ENCODE peak calls at places on chromosomes 7 and 10, in ten cellular contexts. I is foreskin fibroblast, R is GM12865, B is SW480, L is body of pancreas, T is progenitor cell of endocrine pancreas, U is HEK293T, N is frontal cortex, J is GM23338, G is omental fat pad. K is an unnamed sample.

GRCh38 chr10:89242340-89242680 is 9.3 kb downstream of the LIPA start:
- DNase-seq in N (no peak), R (peak; percentile 13), L (no peak), U (no peak), B (no peak), G (no peak), T (no peak), I (no peak), J (no peak), K (no peak)

GRCh38 chr7:93148727-93149126 is 542 bp upstream of the SAMD9L start:
- DNase-seq in L (no peak), T (no peak), I (no peak), N (no peak), U (no peak), R (no peak), J (no peak), G (no peak), B (no peak), K (no peak)

GRCh38 chr7:113268757-113269156 is 150.4 kb upstream of the SMIM30 start:
- DNase-seq in N (no peak), T (no peak), B (no peak), J (no peak), I (no peak), G (no peak), U (no peak), R (no peak), L (no peak), K (no peak)

GRCh38 chr10:4527281-4527960 is 298.6 kb upstream of the AKR1E2 start:
- DNase-seq in U (no peak), T (no peak), L (no peak), G (no peak), I (peak; percentile 78), B (peak; percentile 8), R (no peak), J (no peak), N (no peak), K (no peak)

GRCh38 chr10:97065686-97066679 is 119.8 kb downstream of the SLIT1 start:
- DNase-seq in I (no peak), J (peak; percentile 67), N (no peak), L (no peak), U (no peak), R (no peak), B (peak; percentile 43), G (no peak), T (no peak), K (no peak)

GRCh38 chr10:74418285-74418872 is 267.4 kb downstream of the ADK start:
- DNase-seq in U (peak; percentile 58), B (no peak), I (no peak), T (no peak), J (peak; percentile 53), G (no peak), R (no peak), L (peak; percentile 76), N (peak; percentile 5), K (peak; percentile 60)

GRCh38 chr7:1741246-1741645 is 71.2 kb downstream of the ELFN1 start:
- DNase-seq in L (no peak), U (no peak), N (no peak), R (no peak), J (no peak), I (no peak), B (no peak), T (no peak), G (no peak), K (no peak)

GRCh38 chr7:99188221-99188620 is 19.7 kb downstream of the KPNA7 start:
- DNase-seq in R (no peak), I (no peak), L (no peak), T (no peak), U (no peak), B (no peak), G (no peak), J (no peak), N (no peak), K (no peak)

GRCh38 chr7:108805808-108806397 is 236.2 kb downstream of the DNAJB9 start:
- DNase-seq in N (peak; percentile 1), L (no peak), B (peak; percentile 7), J (peak; percentile 74), R (peak; percentile 49), T (no peak), G (no peak), U (peak; percentile 18), I (peak; percentile 6), K (no peak)

GRCh38 chr10:44249490-44249889 is 135.4 kb downstream of the CXCL12 start:
- DNase-seq in U (no peak), L (no peak), T (no peak), G (no peak), R (peak; percentile 37), N (no peak), J (peak; percentile 51), B (no peak), I (no peak), K (no peak)

GRCh38 chr7:145324081-145324480 is 488.2 kb upstream of the TPK1 start:
- DNase-seq in J (no peak), I (no peak), R (peak; percentile 1), G (no peak), N (no peak), T (no peak), L (no peak), U (no peak), B (no peak), K (no peak)

GRCh38 chr7:128938524-128939074 is 872 bp downstream of the IRF5 start:
- DNase-seq in G (no peak), R (peak; percentile 31), L (no peak), J (peak; percentile 56), N (no peak), U (no peak), T (no peak), B (peak; percentile 33), I (no peak), K (no peak)

GRCh38 chr10:100978896-100979185 is 8.5 kb downstream of the MRPL43 start:
- DNase-seq in N (no peak), B (no peak), I (no peak), L (no peak), J (no peak), G (no peak), U (no peak), T (no peak), R (no peak), K (no peak)

GRCh38 chr7:12220321-12221046 is 9.4 kb downstream of the TMEM106B start:
- DNase-seq in U (no peak), G (no peak), N (no peak), J (no peak), L (no peak), B (no peak), R (no peak), I (no peak), T (no peak), K (no peak)

GRCh38 chr7:101936223-101936611 is 118.8 kb downstream of the CUX1 start:
- DNase-seq in J (peak; percentile 78), I (no peak), N (no peak), R (peak; percentile 22), G (no peak), T (no peak), B (no peak), L (no peak), U (no peak), K (no peak)

GRCh38 chr7:30842542-30843451 is 68.9 kb upstream of the AQP1 start:
- DNase-seq in J (no peak), I (peak; percentile 56), B (no peak), R (no peak), U (no peak), G (no peak), L (no peak), N (no peak), T (no peak), K (no peak)

GRCh38 chr7:22427855-22428254 is 70.9 kb upstream of the RAPGEF5 start:
- DNase-seq in N (no peak), L (no peak), I (no peak), T (no peak), U (no peak), R (no peak), G (no peak), J (no peak), B (no peak), K (no peak)

GRCh38 chr10:86100581-86101061 is 266.0 kb downstream of the GRID1 start:
- DNase-seq in J (peak; percentile 70), B (peak; percentile 38), U (peak; percentile 61), R (peak; percentile 38), G (no peak), I (no peak), L (no peak), T (no peak), N (no peak), K (peak; percentile 42)

GRCh38 chr7:8261711-8262695 is at the start of gene ICA1:
- DNase-seq in B (peak; percentile 88), I (peak; percentile 5), J (peak; percentile 89), T (peak; percentile 74), N (peak; percentile 54), R (peak; percentile 47), U (peak; percentile 77), L (peak; percentile 89), G (no peak), K (peak; percentile 82)

GRCh38 chr7:78638364-78638763 is 815.1 kb downstream of the MAGI2 start:
- DNase-seq in T (no peak), R (no peak), L (no peak), J (no peak), U (no peak), N (no peak), I (no peak), B (no peak), G (no peak), K (no peak)

GRCh38 chr10:85734791-85735190 is 631.8 kb downstream of the GRID1 start:
- DNase-seq in J (no peak), B (no peak), N (no peak), I (no peak), R (no peak), L (no peak), G (no peak), T (no peak), U (no peak), K (no peak)

GRCh38 chr7:44080686-44081265 is 1.6 kb downstream of the POLM start:
- DNase-seq in T (no peak), J (no peak), I (no peak), B (no peak), L (no peak), U (no peak), N (no peak), R (no peak), G (no peak), K (no peak)

GRCh38 chr7:98878365-98879197 is at the start of gene TRRAP:
- DNase-seq in T (peak; percentile 74), G (peak; percentile 44), J (peak; percentile 84), N (peak; percentile 81), U (peak; percentile 84), R (peak; percentile 81), L (peak; percentile 77), I (peak; percentile 65), B (peak; percentile 71), K (peak; percentile 84)

GRCh38 chr7:108328174-108328651 is 128.0 kb downstream of the NRCAM start:
- DNase-seq in B (no peak), L (peak; percentile 27), R (peak; percentile 35), G (no peak), U (peak; percentile 16), J (peak; percentile 50), N (no peak), I (no peak), T (no peak), K (no peak)

GRCh38 chr7:105219771-105220160 is 169.0 kb downstream of the SRPK2 start:
- DNase-seq in G (no peak), U (no peak), N (no peak), L (no peak), T (no peak), R (no peak), B (no peak), J (no peak), I (peak; percentile 12), K (peak; percentile 13)

GRCh38 chr10:123582084-123582989 is 83.8 kb upstream of the GPR26 start:
- DNase-seq in G (peak; percentile 61), I (peak; percentile 48), T (peak; percentile 76), R (peak; percentile 78), U (peak; percentile 82), B (peak; percentile 66), N (peak; percentile 68), L (peak; percentile 81), J (peak; percentile 90), K (peak; percentile 85)

GRCh38 chr7:150784120-150784736 is 15.9 kb downstream of the TMEM176B start:
- DNase-seq in I (no peak), L (peak; percentile 54), G (no peak), R (peak; percentile 23), B (peak; percentile 91), N (no peak), J (no peak), T (no peak), U (no peak), K (no peak)

GRCh38 chr7:44401692-44402091 is 76.3 kb upstream of the CAMK2B start:
- DNase-seq in J (no peak), R (no peak), U (no peak), L (no peak), T (no peak), N (no peak), G (no peak), B (no peak), I (no peak), K (no peak)

K was measured in cardiac muscle cell.